ENCODE peak calls at places on chromosomes 13 and 19, in ten cellular contexts. I is GM12892, L is spleen, J is heart left ventricle, Y is sigmoid colon, A is breast epithelium, N is testis, Z is right lobe of liver, H is Peyer's patch, B is adrenal gland. S is an unnamed sample.

GRCh38 chr13:113207890-113208423 is 512 bp downstream of the PCID2 start:
- DNase-seq in A (no peak), H (no peak), I (no peak), N (peak), L (no peak), Y (no peak), B (peak), J (peak), Z (peak), S (no peak)

GRCh38 chr19:12675940-12676339 is 5.7 kb downstream of the DHPS start:
- DNase-seq in I (no peak), B (no peak), Y (no peak), H (no peak), J (no peak), N (no peak), L (no peak), Z (no peak), A (no peak), S (no peak)

GRCh38 chr13:45119469-45119989 is 781 bp upstream of the GTF2F2 start:
- DNase-seq in A (no peak), Z (no peak), L (no peak), Y (no peak), B (peak), I (no peak), J (no peak), H (no peak), N (peak), S (no peak)

GRCh38 chr19:3468211-3468610 is 12.1 kb downstream of the SMIM24 start:
- DNase-seq in A (no peak), Y (no peak), B (no peak), H (no peak), Z (no peak), L (no peak), N (no peak), J (no peak), I (no peak), S (no peak)

GRCh38 chr13:87356314-87356713 is 314.9 kb upstream of the SLITRK5 start:
- DNase-seq in Z (no peak), L (peak), I (no peak), H (no peak), A (no peak), B (no peak), J (no peak), Y (no peak), N (no peak), S (no peak)

GRCh38 chr19:58569943-58570670 is 3.0 kb downstream of the MZF1 start:
- DNase-seq in B (peak), A (no peak), Z (peak), Y (peak), L (peak), I (no peak), J (peak), N (no peak), H (peak), S (no peak)

GRCh38 chr19:11195169-11195568 is 2.2 kb downstream of the KANK2 start:
- DNase-seq in I (no peak), N (no peak), Y (peak), Z (no peak), H (no peak), L (no peak), J (peak), A (no peak), B (no peak), S (no peak)

GRCh38 chr19:42440357-42441046 is 2.2 kb downstream of the CXCL17 start:
- DNase-seq in L (peak), H (peak), J (peak), A (no peak), B (peak), I (peak), Y (peak), N (peak), Z (peak), S (peak)

GRCh38 chr13:89831157-89831556 is 1516.3 kb upstream of the MIR17HG start:
- DNase-seq in Z (no peak), H (no peak), N (no peak), Y (no peak), J (no peak), L (no peak), I (no peak), A (no peak), B (no peak), S (no peak)

GRCh38 chr13:32911506-32911905 is 104.7 kb upstream of the KL start:
- DNase-seq in A (no peak), Y (no peak), N (peak), L (no peak), I (peak), B (peak), J (peak), H (no peak), Z (no peak), S (peak)

GRCh38 chr19:50478901-50479715 is 2.5 kb upstream of the GARIN5A start:
- DNase-seq in Y (no peak), J (no peak), L (peak), I (no peak), B (no peak), H (peak), N (no peak), A (no peak), Z (no peak), S (no peak)

GRCh38 chr19:55149078-55150003 is at the start of gene TNNT1:
- DNase-seq in Y (no peak), J (peak), I (no peak), H (no peak), B (no peak), A (no peak), Z (no peak), L (no peak), N (no peak), S (no peak)

GRCh38 chr19:10294368-10294697 is 4.6 kb downstream of the ICAM5 start:
- DNase-seq in Y (no peak), Z (no peak), I (no peak), L (no peak), A (no peak), J (peak), B (no peak), N (no peak), H (peak), S (no peak)

GRCh38 chr13:43303040-43303729 is 279.8 kb downstream of the DNAJC15 start:
- DNase-seq in Y (peak), Z (peak), I (no peak), L (no peak), H (no peak), J (peak), B (peak), A (peak), N (peak), S (peak)

GRCh38 chr19:16022681-16023557 is 53.4 kb upstream of the TPM4 start:
- DNase-seq in J (no peak), Z (no peak), B (no peak), H (no peak), A (no peak), I (no peak), Y (no peak), L (no peak), N (no peak), S (no peak)

GRCh38 chr19:6343462-6343861 is 10.1 kb upstream of the ACER1 start:
- DNase-seq in Y (no peak), B (no peak), H (no peak), J (no peak), L (no peak), A (no peak), Z (no peak), N (no peak), I (no peak), S (no peak)

GRCh38 chr19:12272980-12273901 is 21.4 kb downstream of the ZNF44 start:
- DNase-seq in A (no peak), I (no peak), Z (no peak), Y (no peak), N (no peak), J (no peak), B (no peak), H (no peak), L (no peak), S (no peak)

GRCh38 chr13:38239874-38240273 is 109.8 kb upstream of the UFM1 start:
- DNase-seq in J (no peak), L (no peak), Z (no peak), B (no peak), N (no peak), A (no peak), I (no peak), H (no peak), Y (no peak), S (no peak)

GRCh38 chr19:29145756-29146155 is 67.2 kb downstream of the UQCRFS1 start:
- DNase-seq in I (no peak), Z (no peak), Y (no peak), N (no peak), B (no peak), J (no peak), L (no peak), H (no peak), A (no peak), S (no peak)

GRCh38 chr19:43997631-43998290 is 5.0 kb upstream of the ZNF230 start:
- DNase-seq in B (peak), J (peak), N (peak), L (no peak), I (no peak), Y (no peak), Z (no peak), H (no peak), A (no peak), S (no peak)

GRCh38 chr13:32384702-32385101 is 43.2 kb downstream of the N4BP2L1 start:
- DNase-seq in A (peak), I (no peak), Z (no peak), B (no peak), J (no peak), Y (no peak), L (no peak), N (no peak), H (no peak), S (no peak)

GRCh38 chr19:51366999-51367564 is 894 bp upstream of the ETFB start:
- DNase-seq in L (peak), Z (peak), A (no peak), N (peak), I (no peak), J (peak), Y (no peak), B (peak), H (no peak), S (no peak)

DNA sequence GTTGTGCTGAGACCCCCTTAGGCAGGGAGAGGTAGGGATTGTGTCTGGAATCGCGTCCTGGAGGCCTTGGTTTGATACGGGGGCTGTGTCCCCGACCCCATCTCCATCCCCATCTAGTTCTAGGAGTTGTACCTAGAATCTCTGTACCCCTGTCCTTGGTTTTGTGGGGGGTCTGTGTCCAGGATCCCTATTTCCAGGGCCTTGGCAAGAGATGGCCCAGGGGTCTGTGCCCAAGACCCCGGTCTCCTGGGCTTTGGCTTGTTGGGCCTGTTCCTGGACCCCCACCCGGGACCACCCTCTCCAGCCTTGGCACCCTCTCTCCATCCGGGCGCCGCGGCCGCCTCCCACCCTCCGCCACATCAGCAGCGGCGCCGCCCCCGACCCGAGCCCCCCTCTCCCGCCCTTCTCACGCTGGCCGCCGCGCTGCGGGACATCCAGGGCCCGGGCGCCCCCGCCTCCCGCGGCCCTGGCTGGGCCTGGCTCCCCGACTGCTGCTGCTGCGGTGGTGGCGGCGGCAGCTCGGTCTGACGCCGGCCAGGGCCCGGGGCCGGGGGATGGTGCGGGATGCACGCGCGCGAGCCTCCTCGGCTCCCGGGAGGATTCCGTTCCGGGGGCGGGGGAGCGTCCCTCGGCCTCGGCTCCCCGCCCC is at the start of gene NUMBL:
- DNase-seq in Y (no peak), H (no peak), N (no peak), A (no peak), Z (no peak), L (no peak), B (no peak), I (no peak), J (no peak), S (no peak)
- TF ChIP-seq POLR2A in Y (no peak), H (no peak), N (peak), A (no peak), Z (peak), L (no peak), B (no peak), I (no peak), J (no peak), S (no peak)

DNA sequence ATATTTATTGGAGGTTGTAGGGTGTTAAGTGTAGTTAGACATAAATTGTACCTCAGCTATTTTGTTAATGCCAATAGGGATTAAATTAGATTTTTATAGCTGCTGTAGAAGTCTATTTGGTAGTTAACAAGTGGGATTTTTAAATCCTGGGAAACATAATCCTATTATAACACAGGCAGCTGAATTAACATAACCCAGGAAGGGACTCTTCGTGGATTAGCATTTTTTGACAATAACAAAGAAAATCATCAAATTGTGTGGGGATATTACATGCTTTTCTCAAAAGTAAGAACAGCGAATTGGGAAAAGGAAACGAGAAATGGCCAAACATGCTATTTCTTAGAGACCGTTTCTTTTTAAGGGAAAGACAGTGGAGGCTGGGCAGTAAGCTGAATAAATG is 172.8 kb downstream of the ZIC5 start:
- DNase-seq in A (no peak), Z (no peak), I (no peak), J (no peak), N (no peak), H (no peak), L (no peak), B (no peak), Y (no peak), S (no peak)
- TF ChIP-seq POLR2A in A (no peak), Z (no peak), I (no peak), J (no peak), N (no peak), H (no peak), L (no peak), B (no peak), Y (no peak), S (no peak)

GRCh38 chr19:39824143-39825092 is 9.5 kb downstream of the DYRK1B start:
- DNase-seq in J (peak), Y (peak), H (peak), N (peak), Z (peak), I (peak), A (peak), B (peak), L (peak), S (peak)
- TF ChIP-seq POLR2A in J (peak), Y (no peak), H (no peak), N (no peak), Z (peak), I (peak), A (no peak), B (peak), L (no peak), S (no peak)

DNA sequence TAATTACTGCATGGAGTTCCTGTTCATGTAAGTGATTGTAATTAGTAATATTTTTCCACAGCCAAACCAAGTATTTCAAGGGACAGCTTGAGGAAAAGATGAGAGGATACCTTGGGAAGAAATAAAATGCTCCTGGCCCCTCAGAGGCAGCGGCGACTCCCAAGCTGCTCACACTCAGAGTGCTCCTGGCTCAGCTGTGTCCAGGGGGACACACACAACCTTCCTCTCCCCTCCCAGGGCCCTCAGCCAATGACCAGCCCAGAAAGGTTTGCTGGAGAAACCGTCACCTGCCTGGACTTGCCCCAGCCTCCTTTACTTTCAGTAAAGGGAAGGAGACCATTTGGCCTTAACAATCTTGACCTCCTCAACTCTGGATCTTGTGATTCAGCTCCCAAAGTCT is 51.1 kb downstream of the CRYL1 start:
- DNase-seq in Y (no peak), N (no peak), B (no peak), Z (no peak), I (no peak), H (no peak), J (no peak), L (no peak), A (no peak), S (no peak)
- TF ChIP-seq POLR2A in Y (no peak), N (no peak), B (no peak), Z (no peak), I (no peak), H (no peak), J (no peak), L (no peak), A (no peak), S (no peak)

GRCh38 chr19:18832331-18833140 is 777 bp downstream of the UPF1 start:
- DNase-seq in I (peak), B (peak), H (peak), J (no peak), Y (no peak), N (peak), Z (peak), A (no peak), L (peak), S (no peak)

GRCh38 chr19:18834644-18834984 is 2.9 kb downstream of the UPF1 start:
- DNase-seq in J (no peak), I (no peak), Y (no peak), A (no peak), L (no peak), N (no peak), Z (no peak), H (no peak), B (no peak), S (no peak)

GRCh38 chr19:18831524-18832330 is at the start of gene UPF1:
- DNase-seq in Y (peak), I (peak), L (peak), B (peak), A (peak), J (peak), Z (peak), N (peak), H (peak), S (peak)

GRCh38 chr19:18833141-18833476 is 1.4 kb downstream of the UPF1 start:
- DNase-seq in H (no peak), A (no peak), Y (no peak), Z (no peak), B (no peak), L (no peak), N (no peak), I (no peak), J (no peak), S (no peak)

GRCh38 chr19:18833849-18834643 is 2.3 kb downstream of the UPF1 start:
- DNase-seq in I (no peak), N (no peak), B (no peak), J (no peak), Z (no peak), A (no peak), Y (no peak), H (no peak), L (no peak), S (no peak)
- TF ChIP-seq POLR2A in I (no peak), N (no peak), B (no peak), J (no peak), Z (no peak), A (no peak), Y (no peak), H (no peak), L (no peak), S (no peak)

GRCh38 chr13:30133554-30133912 is 173.8 kb downstream of the KATNAL1 start:
- DNase-seq in N (no peak), Z (no peak), I (no peak), L (no peak), Y (no peak), B (no peak), J (no peak), A (no peak), H (peak), S (no peak)
- TF ChIP-seq POLR2A in N (no peak), Z (no peak), I (no peak), L (no peak), Y (no peak), B (no peak), J (no peak), A (no peak), H (no peak), S (no peak)